ENCODE peak calls at places on chromosomes 1 and 21, in seven cellular contexts. V, L, R, M, B, P and H are unnamed samples.

GRCh38 chr1:186375929-186376330 is 292 bp downstream of the ODR4 start:
- DNase-seq in B (no peak), M (no peak), V (no peak), P (no peak), R (no peak), L (no peak), H (no peak)

GRCh38 chr1:37438971-37439671 is 35.3 kb upstream of the ZC3H12A start:
- DNase-seq in M (no peak), R (no peak), V (no peak), L (no peak), P (no peak), B (no peak), H (no peak)

GRCh38 chr1:244545511-244545910 is 84.4 kb downstream of the CATSPERE start:
- DNase-seq in V (no peak), B (no peak), M (no peak), P (no peak), R (no peak), L (no peak), H (no peak)

GRCh38 chr1:198155253-198155652 is 1.5 kb upstream of the NEK7 start:
- DNase-seq in R (peak; percentile 88), V (peak; percentile 28), L (no peak), B (no peak), M (no peak), P (no peak), H (no peak)

GRCh38 chr1:50605186-50605875 is 182.1 kb upstream of the DMRTA2 start:
- DNase-seq in V (peak; percentile 27), L (no peak), R (peak; percentile 69), B (peak; percentile 56), P (peak; percentile 31), M (no peak), H (peak; percentile 12)

GRCh38 chr1:171841050-171841910 is at the start of gene DNM3:
- DNase-seq in L (no peak), R (peak; percentile 87), V (peak; percentile 35), M (peak; percentile 93), B (no peak), P (peak; percentile 98), H (no peak)

GRCh38 chr1:16175610-16176553 is 20.0 kb upstream of the EPHA2 start:
- DNase-seq in B (no peak), L (no peak), V (no peak), M (no peak), P (peak; percentile 61), R (peak; percentile 87), H (no peak)

GRCh38 chr1:46797696-46798470 is 963 bp upstream of the CYP4B1 start:
- DNase-seq in P (peak; percentile 1), V (no peak), B (no peak), R (no peak), M (no peak), L (no peak), H (no peak)

GRCh38 chr21:33642896-33643657 is 776 bp downstream of the ITSN1 start:
- DNase-seq in P (peak; percentile 50), B (no peak), V (no peak), M (peak; percentile 58), L (no peak), R (peak; percentile 54), H (no peak)

GRCh38 chr1:228015276-228016180 is 8.7 kb downstream of the WNT3A start:
- DNase-seq in M (no peak), L (no peak), B (no peak), V (no peak), R (no peak), P (no peak), H (no peak)

GRCh38 chr1:65681101-65681500 is 111.6 kb upstream of the PDE4B start:
- DNase-seq in B (no peak), M (no peak), L (no peak), V (no peak), P (no peak), R (no peak), H (no peak)

GRCh38 chr1:160658162-160658955 is 11.5 kb upstream of the SLAMF1 start:
- DNase-seq in P (peak; percentile 35), V (no peak), M (no peak), L (no peak), R (no peak), B (no peak), H (no peak)

GRCh38 chr1:19710825-19711611 is 46.3 kb downstream of the HTR6 start:
- DNase-seq in M (no peak), L (peak; percentile 93), P (no peak), R (no peak), V (no peak), B (no peak), H (no peak)

GRCh38 chr21:27040738-27041137 is 73.8 kb upstream of the ADAMTS5 start:
- DNase-seq in V (no peak), P (no peak), M (no peak), B (no peak), R (no peak), L (no peak), H (no peak)

DNA sequence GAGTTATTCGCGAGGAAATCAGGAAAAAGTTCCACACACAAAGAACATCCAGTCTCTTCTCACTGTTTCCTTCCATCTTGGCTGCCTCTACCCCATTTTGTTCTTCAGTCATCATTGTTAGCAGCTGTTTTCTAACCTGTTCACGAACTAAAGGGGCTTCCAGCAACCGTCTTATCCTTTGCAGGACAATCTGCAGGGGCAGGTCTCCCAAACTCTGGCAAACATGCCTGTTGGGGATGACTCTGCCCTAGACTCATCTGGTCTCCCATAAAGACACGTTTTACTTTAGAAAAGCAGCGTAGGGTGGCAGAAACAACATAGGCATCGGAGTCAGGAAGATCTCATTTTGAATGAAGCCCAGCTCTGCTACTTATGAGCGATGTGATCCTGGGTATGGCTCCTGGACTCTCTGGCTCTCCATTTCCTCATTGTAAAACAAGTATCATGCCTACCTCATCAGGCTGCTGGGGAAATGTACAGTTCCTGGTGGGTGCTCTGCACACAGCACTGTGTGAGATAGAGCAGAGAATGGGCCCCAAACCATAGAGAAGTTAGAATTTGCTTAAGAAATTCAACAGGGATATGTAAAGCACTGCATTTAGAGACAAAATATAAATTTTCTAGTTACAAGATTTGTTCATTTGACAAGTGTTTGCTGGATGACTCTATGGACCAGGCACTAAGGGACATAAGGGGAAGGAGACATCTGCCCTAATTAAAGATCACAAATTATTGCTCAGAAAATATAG is 59.7 kb downstream of the MEF2D start:
- DNase-seq in R (no peak), L (no peak), V (no peak), M (no peak), B (no peak), P (no peak), H (no peak)
- TF ChIP-seq EZH2 in R (no peak), L (peak; percentile 26), V (no peak), M (peak; percentile 74), B (peak; percentile 70), P (no peak), H (no peak)

DNA sequence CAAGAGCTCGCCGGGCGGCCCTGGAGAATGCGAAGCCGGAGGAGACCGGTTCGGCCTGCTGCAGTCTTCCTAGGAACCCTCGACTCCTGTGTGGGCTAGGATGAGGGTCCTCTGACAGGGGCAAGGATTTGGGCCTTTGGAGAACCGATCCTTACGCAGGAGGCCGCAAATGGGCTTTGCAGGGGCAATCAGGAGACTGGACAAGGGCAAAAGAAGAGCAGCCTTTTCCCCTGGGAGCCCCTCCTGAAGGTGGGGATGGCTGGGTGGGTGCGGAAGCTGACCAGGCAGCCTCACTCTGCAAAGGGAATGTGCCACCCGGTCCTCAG is 111.6 kb downstream of the NAV1 start:
- DNase-seq in V (no peak), R (no peak), B (no peak), P (no peak), L (no peak), M (no peak), H (no peak)
- TF ChIP-seq POLR2AphosphoS5 in V (no peak), R (no peak), B (no peak), P (no peak), L (no peak), M (no peak), H (no peak)

DNA sequence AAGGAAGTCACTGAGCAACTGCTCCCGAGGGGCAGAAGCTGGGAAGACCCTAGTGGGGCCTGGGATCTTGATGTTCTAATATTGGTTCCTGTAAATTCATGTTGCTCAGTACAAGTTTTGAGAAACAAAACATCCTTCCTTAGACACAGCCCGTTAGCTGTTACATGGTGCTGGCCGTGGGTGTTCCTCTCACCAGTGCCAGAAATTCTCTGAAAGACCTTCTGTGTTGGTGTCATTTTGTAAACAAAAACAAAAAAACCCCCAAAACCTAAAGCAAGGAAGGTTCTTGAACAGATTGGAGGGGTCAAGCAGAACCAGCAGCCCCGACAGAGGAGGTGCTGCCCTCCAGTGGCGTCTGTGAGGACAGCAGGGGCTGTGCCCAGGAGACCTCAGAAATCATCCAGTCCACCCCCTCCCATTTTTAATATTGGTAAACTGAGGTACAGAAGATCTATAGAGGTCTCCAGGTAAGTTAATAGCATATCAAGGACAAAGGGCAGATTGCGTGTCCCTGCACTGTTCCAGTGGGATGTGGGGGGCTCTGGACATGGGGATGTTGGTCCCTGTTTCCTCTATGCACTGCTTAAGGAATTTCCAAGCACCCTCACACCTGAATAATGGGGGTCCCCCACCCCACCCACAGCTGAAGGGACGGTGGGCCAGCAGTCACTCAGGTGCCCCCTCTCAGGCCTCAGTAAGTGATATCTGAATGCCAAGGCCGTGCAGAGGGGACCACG is 38.2 kb downstream of the SLC2A7 start:
- DNase-seq in L (no peak), R (peak; percentile 64), B (no peak), M (peak; percentile 95), V (no peak), P (peak; percentile 84), H (no peak)
- H3K9ac ChIP-seq in L (no peak overlapping the region), R (no peak overlapping the region), B (peak overlapping the region; percentile 34), M (no peak overlapping the region), V (no peak overlapping the region), P (no peak overlapping the region), H (no peak overlapping the region)

GRCh38 chr21:46160563-46161179 is 5.3 kb upstream of the FTCD start:
- DNase-seq in L (no peak), P (no peak), M (no peak), R (no peak), B (no peak), V (no peak), H (no peak)
- TF ChIP-seq EZH2 in L (no peak), P (no peak), M (no peak), R (no peak), B (no peak), V (no peak), H (no peak)